ENCODE peak calls at places on chromosomes 11 and 22, in seven cellular contexts. G is psoas muscle; T is neural progenitor cell; D is CD8-positive, alpha-beta T cell; R is GM23338; M is cardiac fibroblast; H is heart left ventricle. B is an unnamed sample.

GRCh38 chr11:121884601-121885000 is 231.4 kb downstream of the BLID start:
- DNase-seq in G (no peak), T (no peak), D (no peak), R (no peak), M (no peak), H (no peak), B (no peak)

GRCh38 chr22:35343664-35344550 is 37.0 kb upstream of the HMOX1 start:
- DNase-seq in G (no peak), T (no peak), D (no peak), R (no peak), M (no peak), H (no peak), B (no peak)

GRCh38 chr11:2267871-2268825 is 2.2 kb downstream of the ASCL2 start:
- DNase-seq in G (peak), T (no peak), D (peak), R (peak), M (no peak), H (no peak), B (peak)

GRCh38 chr11:124069429-124070401 is 28.6 kb upstream of the OR10G7 start:
- DNase-seq in G (no peak), T (peak), D (no peak), R (peak), M (peak), H (peak), B (peak)

GRCh38 chr11:116791002-116791812 is 472 bp downstream of the APOA5 start:
- DNase-seq in G (peak), T (peak), D (peak), R (peak), M (peak), H (peak), B (peak)

GRCh38 chr11:12232819-12233601 is 122.6 kb downstream of the MICAL2 start:
- DNase-seq in G (no peak), T (no peak), D (no peak), R (no peak), M (peak), H (no peak), B (no peak)

GRCh38 chr11:112241486-112241885 is 15.3 kb downstream of the PTS start:
- DNase-seq in G (no peak), T (no peak), D (no peak), R (no peak), M (peak), H (no peak), B (no peak)

GRCh38 chr11:66279092-66279797 is 1.3 kb downstream of the CNIH2 start:
- DNase-seq in G (peak), T (no peak), D (no peak), R (peak), M (no peak), H (no peak), B (no peak)

GRCh38 chr11:45815747-45816146 is 10.8 kb downstream of the SLC35C1 start:
- DNase-seq in G (no peak), T (no peak), D (no peak), R (peak), M (peak), H (no peak), B (no peak)

GRCh38 chr11:116813170-116813569 is 9.9 kb downstream of the APOA4 start:
- DNase-seq in G (no peak), T (no peak), D (no peak), R (no peak), M (no peak), H (no peak), B (no peak)

GRCh38 chr22:38490915-38491314 is 15.2 kb downstream of the DDX17 start:
- DNase-seq in G (no peak), T (no peak), D (no peak), R (no peak), M (peak), H (peak), B (no peak)

GRCh38 chr22:42805016-42805997 is 51.8 kb downstream of the ARFGAP3 start:
- DNase-seq in G (peak), T (peak), D (no peak), R (peak), M (no peak), H (no peak), B (no peak)

GRCh38 chr11:17157773-17158172 is 50.0 kb downstream of the PIK3C2A start:
- DNase-seq in G (no peak), T (no peak), D (no peak), R (no peak), M (no peak), H (no peak), B (no peak)

GRCh38 chr11:113345978-113346377 is 31.6 kb downstream of the TTC12 start:
- DNase-seq in G (no peak), T (no peak), D (no peak), R (no peak), M (no peak), H (no peak), B (no peak)

GRCh38 chr22:43995057-43995685 is 28.9 kb upstream of the PARVB start:
- DNase-seq in G (no peak), T (no peak), D (no peak), R (no peak), M (no peak), H (no peak), B (no peak)

GRCh38 chr11:126079640-126080205 is 17.1 kb upstream of the CDON start:
- DNase-seq in G (no peak), T (peak), D (no peak), R (peak), M (no peak), H (no peak), B (no peak)

GRCh38 chr11:2202071-2202899 is 30.7 kb upstream of the TH start:
- DNase-seq in G (peak), T (no peak), D (no peak), R (no peak), M (no peak), H (no peak), B (peak)

GRCh38 chr11:105334025-105334714 is 194.6 kb upstream of the CARD18 start:
- DNase-seq in G (peak), T (no peak), D (no peak), R (no peak), M (no peak), H (no peak), B (peak)

GRCh38 chr11:84146826-84147225 is 860.7 kb upstream of the CCDC90B start:
- DNase-seq in G (no peak), T (peak), D (no peak), R (peak), M (no peak), H (no peak), B (no peak)

GRCh38 chr11:6992457-6993431 is 27.4 kb downstream of the ZNF214 start:
- DNase-seq in G (no peak), T (no peak), D (no peak), R (no peak), M (peak), H (no peak), B (no peak)

GRCh38 chr11:45745065-45745811 is 59.7 kb upstream of the SLC35C1 start:
- DNase-seq in G (peak), T (no peak), D (no peak), R (peak), M (peak), H (peak), B (peak)

GRCh38 chr22:40400173-40400572 is 29.8 kb downstream of the SGSM3 start:
- DNase-seq in G (no peak), T (no peak), D (peak), R (no peak), M (no peak), H (no peak), B (peak)

GRCh38 chr22:24523873-24524272 is 28.7 kb downstream of the UPB1 start:
- DNase-seq in G (peak), T (no peak), D (no peak), R (no peak), M (peak), H (no peak), B (no peak)

GRCh38 chr11:118914178-118914918 is 11.4 kb downstream of the BCL9L start:
- DNase-seq in G (peak), T (peak), D (peak), R (peak), M (peak), H (no peak), B (peak)

GRCh38 chr11:126359431-126360048 is 4.1 kb downstream of the ST3GAL4 start:
- DNase-seq in G (peak), T (no peak), D (no peak), R (no peak), M (peak), H (peak), B (no peak)

GRCh38 chr22:27798526-27799333 is 2.8 kb downstream of the MN1 start:
- DNase-seq in G (no peak), T (peak), D (no peak), R (peak), M (peak), H (no peak), B (no peak)

GRCh38 chr22:27795053-27795452 is 6.5 kb downstream of the MN1 start:
- DNase-seq in G (no peak), T (peak), D (no peak), R (peak), M (no peak), H (no peak), B (no peak)

GRCh38 chr22:27796118-27796517 is 5.4 kb downstream of the MN1 start:
- DNase-seq in G (no peak), T (no peak), D (no peak), R (no peak), M (no peak), H (no peak), B (no peak)

GRCh38 chr22:27797793-27798525 is 3.6 kb downstream of the MN1 start:
- DNase-seq in G (peak), T (peak), D (no peak), R (no peak), M (no peak), H (no peak), B (no peak)

DNA sequence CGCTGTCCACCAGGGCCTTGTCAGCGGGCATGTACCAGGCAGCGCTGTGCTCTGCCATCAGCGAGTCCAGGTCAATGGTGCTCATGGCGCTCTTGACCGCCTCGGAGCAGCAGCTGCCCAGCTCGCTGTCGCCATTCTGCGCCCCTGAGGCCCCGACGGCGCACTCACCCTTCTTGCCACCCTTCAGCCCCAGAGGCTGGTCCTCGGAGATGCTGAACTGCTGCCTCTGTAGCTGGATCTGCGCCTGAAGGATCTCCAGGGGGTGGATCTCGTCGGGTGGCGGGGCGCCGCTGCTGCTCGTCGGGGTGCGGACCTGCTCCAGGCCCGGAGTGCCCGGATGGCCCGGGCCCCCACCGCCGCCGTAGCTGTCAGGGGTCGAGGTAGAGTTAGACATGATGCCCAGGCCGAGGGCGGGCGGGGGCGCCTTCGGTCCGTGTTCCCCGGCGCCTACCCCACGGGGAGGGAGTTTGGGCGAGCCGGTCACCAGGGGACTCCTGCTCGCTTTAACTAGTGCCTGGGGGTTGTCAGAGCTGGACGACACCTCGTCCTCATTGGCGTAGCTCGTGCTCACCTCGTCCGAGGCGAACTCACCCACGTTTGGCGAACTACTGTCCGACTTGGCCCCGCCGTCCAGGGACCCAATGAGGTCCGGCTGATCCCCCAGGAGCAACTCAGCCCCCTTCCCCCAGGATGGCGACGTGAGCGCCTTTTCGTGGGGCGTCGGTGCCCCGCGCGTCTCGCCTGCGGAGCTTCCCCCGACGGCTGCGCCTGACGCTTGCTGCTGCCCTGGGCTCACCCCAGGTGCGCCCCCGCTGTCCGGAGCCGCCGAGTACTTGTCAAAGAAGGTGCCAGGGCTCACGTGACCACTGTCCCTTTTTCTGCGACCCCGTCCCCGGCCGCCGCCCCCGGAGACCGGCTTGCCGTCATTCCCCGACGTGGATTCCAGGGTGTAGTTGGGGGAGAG is 4.4 kb downstream of the MN1 start:
- DNase-seq in G (peak), T (no peak), D (no peak), R (no peak), M (no peak), H (no peak), B (no peak)
- H3K4me3 ChIP-seq in G (peak), T (peak), D (no peak), R (peak), M (peak), H (peak), B (no peak)

GRCh38 chr11:47552086-47552580 is 799 bp downstream of the CELF1 start:
- DNase-seq in G (no peak), T (peak), D (no peak), R (peak), M (peak), H (peak), B (no peak)

GRCh38 chr11:47550288-47551052 is 2.5 kb downstream of the CELF1 start:
- DNase-seq in G (no peak), T (no peak), D (no peak), R (no peak), M (no peak), H (no peak), B (no peak)

GRCh38 chr11:47552581-47553416 is at the start of gene CELF1:
- DNase-seq in G (peak), T (peak), D (peak), R (peak), M (peak), H (peak), B (peak)

GRCh38 chr11:47551086-47551485 is 1.8 kb downstream of the CELF1 start:
- DNase-seq in G (no peak), T (peak), D (no peak), R (peak), M (no peak), H (no peak), B (no peak)

DNA sequence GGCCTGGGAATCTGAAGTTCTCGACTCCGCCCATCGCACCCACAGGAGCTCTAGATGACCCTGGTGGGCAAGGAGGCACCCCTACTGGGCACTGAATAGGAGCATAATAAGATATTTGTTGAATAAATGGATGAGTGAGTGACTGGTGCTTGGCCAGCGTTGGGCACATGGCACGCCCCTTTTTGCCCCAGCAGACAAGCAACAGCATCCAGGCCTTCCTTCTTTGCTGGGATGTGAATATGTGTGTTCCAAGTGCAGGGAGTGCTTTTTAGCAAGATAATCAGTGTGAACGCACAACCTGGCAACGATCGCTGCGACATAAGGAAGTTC is 450 bp upstream of the CELF1 start:
- DNase-seq in G (no peak), T (no peak), D (no peak), R (no peak), M (peak), H (no peak), B (no peak)
- TF ChIP-seq CTCF in G (no peak), T (no peak), D (peak), R (no peak), M (no peak), H (no peak), B (no peak)

DNA sequence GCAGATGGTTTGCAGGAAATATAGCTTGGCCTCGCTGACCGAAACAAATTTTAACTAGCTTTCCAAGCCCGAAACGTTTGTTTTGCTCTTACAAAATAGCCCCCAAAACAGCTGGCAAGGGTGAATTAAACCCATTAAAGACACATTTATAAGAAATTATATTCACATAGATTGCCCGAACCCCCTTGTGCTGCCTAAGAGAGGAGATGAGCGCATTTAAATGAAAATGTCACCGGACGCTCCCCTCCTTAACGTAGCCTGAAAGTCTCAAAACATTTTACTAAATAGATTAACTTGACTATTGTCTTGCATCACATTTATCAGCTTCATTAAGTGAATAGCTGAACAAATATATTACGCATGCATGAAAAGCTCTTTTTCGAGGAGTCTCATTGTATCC is 3.9 kb upstream of the DBX1 start:
- DNase-seq in G (no peak), T (peak), D (no peak), R (peak), M (no peak), H (no peak), B (no peak)
- H3K4me3 ChIP-seq in G (peak), T (peak), D (no peak), R (peak), M (no peak), H (peak), B (no peak)

GRCh38 chr11:82867495-82868082 is 32.6 kb downstream of the PRCP start:
- DNase-seq in G (peak), T (peak), D (peak), R (peak), M (peak), H (peak), B (no peak)

GRCh38 chr11:82863209-82863608 is 37.0 kb downstream of the PRCP start:
- DNase-seq in G (no peak), T (no peak), D (no peak), R (no peak), M (no peak), H (no peak), B (no peak)

GRCh38 chr11:82862379-82862778 is 37.9 kb downstream of the PRCP start:
- DNase-seq in G (no peak), T (no peak), D (no peak), R (no peak), M (no peak), H (no peak), B (no peak)

GRCh38 chr11:82865841-82866240 is 34.4 kb downstream of the PRCP start:
- DNase-seq in G (no peak), T (no peak), D (no peak), R (no peak), M (no peak), H (no peak), B (no peak)

GRCh38 chr11:82864268-82864667 is 36.0 kb downstream of the PRCP start:
- DNase-seq in G (peak), T (peak), D (no peak), R (peak), M (peak), H (peak), B (peak)
- TF ChIP-seq CTCF in G (peak), T (peak), D (no peak), R (peak), M (peak), H (peak), B (no peak)

GRCh38 chr11:117876341-117877119 is at the start of gene FXYD6:
- DNase-seq in G (no peak), T (peak), D (peak), R (peak), M (peak), H (peak), B (peak)
- H3K4me3 ChIP-seq in G (peak), T (peak), D (peak), R (peak), M (no peak), H (peak), B (no peak)

DNA sequence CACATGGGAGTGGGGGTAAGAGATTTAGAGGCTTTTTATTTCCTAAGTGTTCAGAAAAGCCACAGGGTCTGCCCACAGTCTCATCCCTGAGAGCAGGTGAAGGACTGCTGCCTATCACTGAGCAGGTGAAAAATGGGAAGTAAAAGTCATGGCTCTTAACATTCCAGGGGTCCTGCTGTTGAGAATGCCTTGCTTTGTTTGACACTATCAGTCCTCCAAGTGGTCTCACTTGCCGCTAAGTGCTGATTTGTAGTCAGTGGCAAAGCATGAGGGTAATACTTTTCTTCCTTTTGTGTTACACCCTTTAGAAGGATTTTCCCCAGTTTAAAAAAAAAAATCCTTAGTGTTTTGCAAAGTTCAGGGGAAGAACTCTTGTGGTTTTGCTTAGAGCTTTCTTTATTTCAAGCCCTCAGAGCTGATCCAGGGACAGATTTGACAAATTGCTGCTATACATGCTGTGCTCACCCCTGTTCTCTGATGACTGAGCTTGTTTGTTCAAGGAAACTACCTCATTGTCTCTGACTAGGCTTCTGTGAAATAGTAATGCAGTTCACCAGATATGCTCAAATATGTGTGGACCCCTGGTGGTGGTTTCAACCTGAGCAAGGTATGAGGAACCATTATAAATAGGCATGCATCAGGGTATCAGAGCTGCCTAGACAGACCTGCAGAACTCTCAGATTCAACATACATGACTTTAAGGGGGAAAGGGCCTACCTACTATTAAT is 141.0 kb downstream of the ARHGAP42 start:
- DNase-seq in G (no peak), T (peak), D (no peak), R (peak), M (peak), H (no peak), B (no peak)
- TF ChIP-seq CTCF in G (no peak), T (peak), D (no peak), R (peak), M (peak), H (peak), B (no peak)

GRCh38 chr11:64772318-64773018 is 5.9 kb downstream of the SF1 start:
- DNase-seq in G (no peak), T (no peak), D (no peak), R (no peak), M (no peak), H (no peak), B (no peak)
- H3K4me3 ChIP-seq in G (no peak), T (no peak), D (no peak), R (no peak), M (no peak), H (no peak), B (no peak)

GRCh38 chr11:44633641-44634040 is 68.2 kb downstream of the CD82 start:
- DNase-seq in G (no peak), T (no peak), D (no peak), R (no peak), M (no peak), H (no peak), B (no peak)
- TF ChIP-seq CTCF in G (no peak), T (peak), D (no peak), R (peak), M (peak), H (no peak), B (no peak)

B was measured in mucosa of descending colon.